ENCODE peak calls at places on chromosomes 3 and 15, in four cellular contexts. F, C, W and S are unnamed samples.

GRCh38 chr3:14634763-14635400 is 16.7 kb upstream of the CCDC174 start:
- DNase-seq in F (no peak), C (no peak), W (no peak), S (no peak)

GRCh38 chr3:132803889-132804288 is 81.7 kb upstream of the NPHP3 start:
- DNase-seq in F (no peak), C (no peak), W (no peak), S (no peak)

GRCh38 chr3:51706021-51706485 is 815 bp upstream of the GRM2 start:
- DNase-seq in F (no peak), C (no peak), W (no peak), S (no peak)

GRCh38 chr3:38438421-38438820 is 15.3 kb upstream of the ACVR2B start:
- DNase-seq in F (no peak), C (no peak), W (peak), S (no peak)

GRCh38 chr3:52029053-52029452 is 27.3 kb downstream of the DUSP7 start:
- DNase-seq in F (no peak), C (no peak), W (no peak), S (no peak)

GRCh38 chr3:15955968-15956367 is 158.2 kb upstream of the ANKRD28 start:
- DNase-seq in F (no peak), C (no peak), W (no peak), S (no peak)

GRCh38 chr3:62607287-62608029 is 234.1 kb upstream of the FEZF2 start:
- DNase-seq in F (no peak), C (no peak), W (no peak), S (no peak)

GRCh38 chr3:177776656-177777055 is 579.4 kb upstream of the TBL1XR1 start:
- DNase-seq in F (peak), C (no peak), W (no peak), S (no peak)

GRCh38 chr3:13294442-13295351 is 125.4 kb downstream of the NUP210 start:
- DNase-seq in F (no peak), C (no peak), W (no peak), S (no peak)

GRCh38 chr3:185221203-185221602 is 32.6 kb downstream of the EHHADH start:
- DNase-seq in F (no peak), C (no peak), W (no peak), S (no peak)

GRCh38 chr3:66010348-66011097 is 28.2 kb downstream of the MAGI1 start:
- DNase-seq in F (peak), C (no peak), W (no peak), S (no peak)

GRCh38 chr3:193902557-193903256 is 233.2 kb upstream of the HES1 start:
- DNase-seq in F (no peak), C (no peak), W (no peak), S (no peak)

GRCh38 chr3:123082370-123083065 is 15.7 kb downstream of the PDIA5 start:
- DNase-seq in F (no peak), C (no peak), W (no peak), S (no peak)

GRCh38 chr3:125148836-125149235 is 63.7 kb downstream of the SLC12A8 start:
- DNase-seq in F (no peak), C (peak), W (peak), S (no peak)

GRCh38 chr3:17136251-17136721 is 251.5 kb downstream of the PLCL2 start:
- DNase-seq in F (peak), C (no peak), W (no peak), S (no peak)

GRCh38 chr3:20079621-20080020 is 39.4 kb downstream of the KAT2B start:
- DNase-seq in F (no peak), C (no peak), W (no peak), S (no peak)

GRCh38 chr3:37229740-37230139 is 55.4 kb upstream of the LRRFIP2 start:
- DNase-seq in F (peak), C (no peak), W (peak), S (peak)

GRCh38 chr3:27423463-27423862 is 54.3 kb upstream of the NEK10 start:
- DNase-seq in F (no peak), C (no peak), W (no peak), S (no peak)

GRCh38 chr3:184538600-184539431 is 22.8 kb upstream of the EPHB3 start:
- DNase-seq in F (no peak), C (no peak), W (no peak), S (peak)

GRCh38 chr3:94173667-94174434 is 111.0 kb downstream of the NSUN3 start:
- DNase-seq in F (no peak), C (no peak), W (no peak), S (no peak)

GRCh38 chr15:93302080-93302765 is 213.2 kb upstream of the RGMA start:
- DNase-seq in F (no peak), C (no peak), W (no peak), S (no peak)

GRCh38 chr3:4509043-4509442 is 15.9 kb downstream of the ITPR1 start:
- DNase-seq in F (no peak), C (no peak), W (no peak), S (no peak)

GRCh38 chr3:4506559-4507009 is 13.4 kb downstream of the ITPR1 start:
- DNase-seq in F (no peak), C (no peak), W (no peak), S (no peak)

GRCh38 chr3:4505688-4506558 is 12.8 kb downstream of the ITPR1 start:
- DNase-seq in F (no peak), C (no peak), W (no peak), S (no peak)

GRCh38 chr3:4508048-4508981 is 15.2 kb downstream of the ITPR1 start:
- DNase-seq in F (no peak), C (no peak), W (no peak), S (no peak)

DNA sequence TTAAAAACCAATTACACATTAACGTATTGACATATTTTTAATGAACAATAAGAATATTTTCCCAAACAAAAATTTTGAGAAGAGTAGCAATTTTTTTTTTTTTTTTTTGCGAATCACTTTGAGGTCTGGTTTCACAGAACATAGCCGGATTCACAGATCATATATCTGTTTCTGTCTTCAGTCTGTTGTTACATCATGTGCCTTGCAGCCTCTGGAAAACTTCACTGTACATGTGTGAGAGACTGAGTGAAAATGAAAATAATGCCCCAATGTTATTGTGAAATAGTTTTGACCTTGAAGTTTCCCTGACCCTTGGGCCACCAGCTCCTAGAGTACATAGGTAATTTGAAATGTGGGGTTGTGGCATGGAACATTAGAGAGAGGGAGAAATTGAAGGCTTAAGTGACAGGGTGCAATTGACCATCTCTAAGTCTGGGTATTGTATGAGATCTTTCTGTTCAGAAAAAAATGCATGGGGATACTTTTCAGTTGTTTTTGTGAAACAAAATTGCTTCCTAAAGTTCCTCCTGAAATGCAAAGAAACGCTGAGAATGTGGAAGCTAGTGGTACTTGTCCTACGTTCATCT is 14.0 kb downstream of the ITPR1 start:
- DNase-seq in F (no peak), C (no peak), W (no peak), S (no peak)
- H3K27ac ChIP-seq in F (no peak), C (no peak), W (no peak), S (no peak)

GRCh38 chr3:138862531-138862923 is 27.8 kb upstream of the PIK3CB start:
- DNase-seq in F (no peak), C (no peak), W (peak), S (peak)
- H3K4me3 ChIP-seq in F (no peak), C (peak), W (peak), S (no peak)

GRCh38 chr3:25574172-25574765 is 90.4 kb downstream of the TOP2B start:
- DNase-seq in F (no peak), C (no peak), W (no peak), S (no peak)

GRCh38 chr3:25575001-25575400 is 89.7 kb downstream of the TOP2B start:
- DNase-seq in F (no peak), C (no peak), W (no peak), S (no peak)

GRCh38 chr3:25572919-25573385 is 91.8 kb downstream of the TOP2B start:
- DNase-seq in F (no peak), C (no peak), W (no peak), S (no peak)

GRCh38 chr3:25572336-25572735 is 92.4 kb downstream of the TOP2B start:
- DNase-seq in F (no peak), C (no peak), W (no peak), S (no peak)

DNA sequence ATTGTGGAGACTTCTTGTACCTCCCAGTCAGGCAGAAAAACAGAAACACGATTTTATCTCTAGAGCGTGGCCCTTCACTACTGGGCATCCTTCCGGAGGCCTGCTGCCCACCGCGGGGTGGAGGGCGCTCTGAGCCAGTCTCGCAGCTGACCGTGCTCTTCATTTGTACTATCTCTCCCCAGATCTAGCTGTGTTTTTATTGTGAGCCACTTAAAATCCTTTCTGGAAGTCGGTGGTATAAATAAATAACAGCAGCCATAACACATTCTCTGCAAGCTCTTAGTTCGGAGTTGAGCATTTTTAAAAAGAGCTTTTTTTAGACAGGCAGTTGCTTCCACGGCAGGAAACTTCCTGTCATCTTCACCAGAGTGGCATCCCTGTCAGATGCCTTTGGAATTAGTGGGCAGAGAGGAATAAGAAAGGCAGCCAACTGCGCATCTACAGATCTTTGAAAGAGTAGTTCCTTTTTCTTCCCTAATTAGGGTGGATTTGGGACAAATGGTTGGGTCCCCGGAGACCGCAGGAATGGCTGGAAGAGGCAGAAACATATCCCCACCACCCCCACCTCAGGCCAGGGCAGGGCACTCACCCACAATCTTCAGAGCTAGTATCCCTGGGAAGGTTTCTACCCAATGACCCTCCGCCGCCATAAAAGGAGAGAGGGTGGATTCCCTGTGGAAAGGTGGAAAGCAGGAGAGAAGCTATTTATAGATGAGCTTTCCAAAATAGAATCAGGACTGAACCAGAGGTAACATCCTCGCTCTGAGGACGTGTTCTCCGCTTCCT is 91.1 kb downstream of the TOP2B start:
- DNase-seq in F (peak), C (no peak), W (no peak), S (no peak)
- H3K27ac ChIP-seq in F (peak), C (no peak), W (no peak), S (no peak)

GRCh38 chr15:70281261-70281810 is 183.6 kb upstream of the TLE3 start:
- DNase-seq in F (no peak), C (no peak), W (no peak), S (no peak)

GRCh38 chr15:70283511-70283910 is 185.8 kb upstream of the TLE3 start:
- DNase-seq in F (no peak), C (no peak), W (no peak), S (no peak)

GRCh38 chr15:70280781-70281180 is 183.1 kb upstream of the TLE3 start:
- DNase-seq in F (no peak), C (no peak), W (peak), S (no peak)

GRCh38 chr15:70279096-70279495 is 181.4 kb upstream of the TLE3 start:
- DNase-seq in F (no peak), C (no peak), W (no peak), S (no peak)

GRCh38 chr15:70281811-70282307 is 184.1 kb upstream of the TLE3 start:
- DNase-seq in F (no peak), C (no peak), W (no peak), S (no peak)
- H3K4me3 ChIP-seq in F (no peak), C (no peak), W (no peak), S (no peak)

GRCh38 chr3:114417265-114417664 is 123.4 kb downstream of the TIGIT start:
- DNase-seq in F (no peak), C (no peak), W (no peak), S (no peak)
- H3K27ac ChIP-seq in F (no peak), C (no peak), W (no peak), S (no peak)

GRCh38 chr15:54707805-54708752 is 488.7 kb downstream of the RSL24D1 start:
- DNase-seq in F (no peak), C (no peak), W (no peak), S (no peak)
- H3K4me3 ChIP-seq in F (no peak), C (no peak), W (no peak), S (no peak)

GRCh38 chr3:148233403-148233802 is 464.3 kb upstream of the AGTR1 start:
- DNase-seq in F (no peak), C (no peak), W (no peak), S (no peak)
- H3K27ac ChIP-seq in F (no peak), C (no peak), W (no peak), S (no peak)